ENCODE peak calls at places on chromosomes 3 and 15, in nine cellular contexts. One of them, this sample, is unnamed.

GRCh38 chr15:28114114-28114455 is 15.0 kb upstream of the OCA2 start:
- DNase-seq in progenitor cell of endocrine pancreas: no peak
- DNase-seq in epithelial cell of esophagus: no peak
- DNase-seq in Panc1: no peak
- DNase-seq in HFF-Myc: no peak
- DNase-seq in AG09309: no peak
- DNase-seq in CD8-positive, alpha-beta T cell: no peak
- DNase-seq in breast epithelium: no peak
- DNase-seq in Calu3: no peak
- DNase-seq in this sample: no peak

GRCh38 chr3:139664958-139665357 is 12.8 kb downstream of the NMNAT3 start:
- DNase-seq in epithelial cell of esophagus: no peak
- DNase-seq in CD8-positive, alpha-beta T cell: no peak
- DNase-seq in Panc1: no peak
- DNase-seq in breast epithelium: no peak
- DNase-seq in Calu3: no peak
- DNase-seq in progenitor cell of endocrine pancreas: no peak
- DNase-seq in HFF-Myc: no peak
- DNase-seq in AG09309: no peak
- DNase-seq in this sample: no peak

GRCh38 chr3:20307378-20307777 is 121.4 kb upstream of the SGO1 start:
- DNase-seq in HFF-Myc: no peak
- DNase-seq in CD8-positive, alpha-beta T cell: no peak
- DNase-seq in progenitor cell of endocrine pancreas: no peak
- DNase-seq in breast epithelium: no peak
- DNase-seq in Calu3: no peak
- DNase-seq in epithelial cell of esophagus: no peak
- DNase-seq in AG09309: no peak
- DNase-seq in Panc1: no peak
- DNase-seq in this sample: no peak

GRCh38 chr3:56119575-56120349 is 348.5 kb downstream of the ERC2 start:
- DNase-seq in CD8-positive, alpha-beta T cell: no peak
- DNase-seq in Panc1: no peak
- DNase-seq in breast epithelium: no peak
- DNase-seq in HFF-Myc: no peak
- DNase-seq in Calu3: no peak
- DNase-seq in epithelial cell of esophagus: peak
- DNase-seq in progenitor cell of endocrine pancreas: no peak
- DNase-seq in AG09309: peak
- DNase-seq in this sample: no peak

GRCh38 chr15:81398910-81399551 is 25.0 kb upstream of the TMC3 start:
- DNase-seq in AG09309: peak
- DNase-seq in breast epithelium: no peak
- DNase-seq in CD8-positive, alpha-beta T cell: no peak
- DNase-seq in Calu3: no peak
- DNase-seq in epithelial cell of esophagus: peak
- DNase-seq in HFF-Myc: no peak
- DNase-seq in progenitor cell of endocrine pancreas: no peak
- DNase-seq in Panc1: no peak
- DNase-seq in this sample: no peak

GRCh38 chr15:74768771-74769342 is 13.0 kb upstream of the CSK start:
- DNase-seq in Calu3: peak
- DNase-seq in progenitor cell of endocrine pancreas: peak
- DNase-seq in HFF-Myc: no peak
- DNase-seq in CD8-positive, alpha-beta T cell: no peak
- DNase-seq in epithelial cell of esophagus: peak
- DNase-seq in AG09309: no peak
- DNase-seq in breast epithelium: peak
- DNase-seq in Panc1: no peak
- DNase-seq in this sample: no peak

GRCh38 chr3:139020868-139021234 is at the start of gene PRR23B:
- DNase-seq in HFF-Myc: no peak
- DNase-seq in breast epithelium: no peak
- DNase-seq in progenitor cell of endocrine pancreas: no peak
- DNase-seq in CD8-positive, alpha-beta T cell: no peak
- DNase-seq in Panc1: no peak
- DNase-seq in AG09309: no peak
- DNase-seq in epithelial cell of esophagus: no peak
- DNase-seq in Calu3: no peak
- DNase-seq in this sample: no peak

GRCh38 chr3:119315600-119316312 is 21.6 kb downstream of the ARHGAP31 start:
- DNase-seq in progenitor cell of endocrine pancreas: no peak
- DNase-seq in Calu3: no peak
- DNase-seq in Panc1: no peak
- DNase-seq in AG09309: peak
- DNase-seq in HFF-Myc: no peak
- DNase-seq in epithelial cell of esophagus: no peak
- DNase-seq in breast epithelium: no peak
- DNase-seq in CD8-positive, alpha-beta T cell: no peak
- DNase-seq in this sample: no peak

GRCh38 chr3:138186803-138187295 is 252 bp upstream of the ARMC8 start:
- DNase-seq in AG09309: no peak
- DNase-seq in progenitor cell of endocrine pancreas: peak
- DNase-seq in HFF-Myc: no peak
- DNase-seq in CD8-positive, alpha-beta T cell: peak
- DNase-seq in epithelial cell of esophagus: peak
- DNase-seq in Calu3: peak
- DNase-seq in breast epithelium: peak
- DNase-seq in Panc1: no peak
- DNase-seq in this sample: peak

GRCh38 chr15:90000175-90000923 is 775 bp upstream of the ZNF710 start:
- DNase-seq in Calu3: no peak
- DNase-seq in progenitor cell of endocrine pancreas: peak
- DNase-seq in breast epithelium: no peak
- DNase-seq in epithelial cell of esophagus: peak
- DNase-seq in AG09309: no peak
- DNase-seq in CD8-positive, alpha-beta T cell: no peak
- DNase-seq in Panc1: no peak
- DNase-seq in HFF-Myc: no peak
- DNase-seq in this sample: no peak

GRCh38 chr3:14588713-14589112 is 48.6 kb upstream of the GRIP2 start:
- DNase-seq in AG09309: no peak
- DNase-seq in HFF-Myc: no peak
- DNase-seq in CD8-positive, alpha-beta T cell: no peak
- DNase-seq in breast epithelium: no peak
- DNase-seq in Panc1: no peak
- DNase-seq in epithelial cell of esophagus: no peak
- DNase-seq in Calu3: no peak
- DNase-seq in progenitor cell of endocrine pancreas: no peak
- DNase-seq in this sample: no peak

GRCh38 chr3:159534496-159534895 is 454.1 kb upstream of the IL12A start:
- DNase-seq in progenitor cell of endocrine pancreas: no peak
- DNase-seq in CD8-positive, alpha-beta T cell: no peak
- DNase-seq in breast epithelium: no peak
- DNase-seq in HFF-Myc: no peak
- DNase-seq in AG09309: no peak
- DNase-seq in Calu3: no peak
- DNase-seq in Panc1: no peak
- DNase-seq in epithelial cell of esophagus: no peak
- DNase-seq in this sample: no peak

GRCh38 chr15:31042731-31043130 is 51.3 kb upstream of the MTMR10 start:
- DNase-seq in Panc1: no peak
- DNase-seq in AG09309: no peak
- DNase-seq in HFF-Myc: no peak
- DNase-seq in epithelial cell of esophagus: no peak
- DNase-seq in Calu3: no peak
- DNase-seq in breast epithelium: no peak
- DNase-seq in progenitor cell of endocrine pancreas: no peak
- DNase-seq in CD8-positive, alpha-beta T cell: no peak
- DNase-seq in this sample: no peak

GRCh38 chr3:127817331-127817821 is 4.9 kb downstream of the MGLL start:
- DNase-seq in AG09309: no peak
- DNase-seq in CD8-positive, alpha-beta T cell: no peak
- DNase-seq in progenitor cell of endocrine pancreas: no peak
- DNase-seq in Calu3: peak
- DNase-seq in breast epithelium: no peak
- DNase-seq in epithelial cell of esophagus: peak
- DNase-seq in HFF-Myc: no peak
- DNase-seq in Panc1: peak
- DNase-seq in this sample: no peak

GRCh38 chr3:153958635-153959320 is 162.4 kb upstream of the ARHGEF26 start:
- DNase-seq in CD8-positive, alpha-beta T cell: no peak
- DNase-seq in breast epithelium: no peak
- DNase-seq in epithelial cell of esophagus: no peak
- DNase-seq in AG09309: no peak
- DNase-seq in HFF-Myc: no peak
- DNase-seq in Panc1: no peak
- DNase-seq in Calu3: no peak
- DNase-seq in progenitor cell of endocrine pancreas: no peak
- DNase-seq in this sample: no peak

GRCh38 chr15:59124261-59124660 is 19.3 kb downstream of the CCNB2 start:
- DNase-seq in breast epithelium: no peak
- DNase-seq in AG09309: no peak
- DNase-seq in CD8-positive, alpha-beta T cell: no peak
- DNase-seq in Panc1: no peak
- DNase-seq in progenitor cell of endocrine pancreas: no peak
- DNase-seq in epithelial cell of esophagus: peak
- DNase-seq in Calu3: no peak
- DNase-seq in HFF-Myc: no peak
- DNase-seq in this sample: no peak

GRCh38 chr3:9866639-9867038 is 13.4 kb downstream of the CIDEC start:
- DNase-seq in epithelial cell of esophagus: peak
- DNase-seq in breast epithelium: no peak
- DNase-seq in progenitor cell of endocrine pancreas: no peak
- DNase-seq in HFF-Myc: no peak
- DNase-seq in CD8-positive, alpha-beta T cell: no peak
- DNase-seq in Calu3: no peak
- DNase-seq in Panc1: no peak
- DNase-seq in AG09309: no peak
- DNase-seq in this sample: no peak

GRCh38 chr3:90055721-90056120 is 948.3 kb downstream of the EPHA3 start:
- DNase-seq in Panc1: no peak
- DNase-seq in HFF-Myc: no peak
- DNase-seq in CD8-positive, alpha-beta T cell: no peak
- DNase-seq in breast epithelium: no peak
- DNase-seq in progenitor cell of endocrine pancreas: no peak
- DNase-seq in Calu3: no peak
- DNase-seq in AG09309: no peak
- DNase-seq in epithelial cell of esophagus: no peak
- DNase-seq in this sample: no peak

GRCh38 chr3:45003859-45004258 is 22.2 kb upstream of the CLEC3B start:
- DNase-seq in Panc1: no peak
- DNase-seq in progenitor cell of endocrine pancreas: no peak
- DNase-seq in epithelial cell of esophagus: no peak
- DNase-seq in AG09309: no peak
- DNase-seq in breast epithelium: no peak
- DNase-seq in HFF-Myc: no peak
- DNase-seq in CD8-positive, alpha-beta T cell: no peak
- DNase-seq in Calu3: no peak
- DNase-seq in this sample: no peak

GRCh38 chr3:170180952-170181876 is at the start of gene PHC3:
- DNase-seq in progenitor cell of endocrine pancreas: peak
- DNase-seq in breast epithelium: peak
- DNase-seq in epithelial cell of esophagus: peak
- DNase-seq in Panc1: peak
- DNase-seq in CD8-positive, alpha-beta T cell: peak
- DNase-seq in Calu3: peak
- DNase-seq in HFF-Myc: peak
- DNase-seq in AG09309: peak
- DNase-seq in this sample: peak
- TF ChIP-seq CTCF in progenitor cell of endocrine pancreas: no peak
- TF ChIP-seq CTCF in breast epithelium: peak
- TF ChIP-seq CTCF in epithelial cell of esophagus: peak
- TF ChIP-seq CTCF in Panc1: no peak
- TF ChIP-seq CTCF in CD8-positive, alpha-beta T cell: no peak
- TF ChIP-seq CTCF in Calu3: no peak
- TF ChIP-seq CTCF in HFF-Myc: no peak
- TF ChIP-seq CTCF in AG09309: no peak
- TF ChIP-seq CTCF in this sample: no peak

GRCh38 chr15:85579957-85580694 is 199.7 kb downstream of the AKAP13 start:
- DNase-seq in HFF-Myc: no peak
- DNase-seq in epithelial cell of esophagus: no peak
- DNase-seq in breast epithelium: no peak
- DNase-seq in progenitor cell of endocrine pancreas: no peak
- DNase-seq in Calu3: peak
- DNase-seq in AG09309: no peak
- DNase-seq in Panc1: no peak
- DNase-seq in CD8-positive, alpha-beta T cell: no peak
- DNase-seq in this sample: no peak
- TF ChIP-seq CTCF in HFF-Myc: no peak
- TF ChIP-seq CTCF in epithelial cell of esophagus: no peak
- TF ChIP-seq CTCF in breast epithelium: no peak
- TF ChIP-seq CTCF in progenitor cell of endocrine pancreas: no peak
- TF ChIP-seq CTCF in Calu3: no peak
- TF ChIP-seq CTCF in AG09309: no peak
- TF ChIP-seq CTCF in Panc1: no peak
- TF ChIP-seq CTCF in CD8-positive, alpha-beta T cell: no peak
- TF ChIP-seq CTCF in this sample: no peak

DNA sequence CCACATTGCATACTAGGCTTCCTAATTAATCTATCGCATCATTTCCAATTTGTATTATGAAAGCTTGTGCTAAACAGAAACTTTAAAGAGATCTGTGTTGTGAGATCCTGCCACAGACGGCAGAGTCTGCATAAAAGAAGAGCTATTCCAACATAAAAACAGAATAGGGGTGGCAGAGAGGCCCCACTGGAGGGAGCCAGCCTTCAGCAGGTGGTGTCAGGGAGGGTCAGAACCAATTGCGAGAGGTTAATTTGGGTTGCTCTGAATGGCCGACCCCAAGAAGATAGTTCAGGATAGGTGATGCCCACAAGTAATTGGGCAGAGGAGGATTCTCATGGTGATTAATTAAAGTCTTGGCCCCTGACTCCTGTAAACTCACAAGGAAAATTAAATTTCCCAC is 74.8 kb downstream of the DCLK3 start:
- DNase-seq in CD8-positive, alpha-beta T cell: no peak
- DNase-seq in breast epithelium: no peak
- DNase-seq in Panc1: no peak
- DNase-seq in progenitor cell of endocrine pancreas: no peak
- DNase-seq in epithelial cell of esophagus: no peak
- DNase-seq in AG09309: no peak
- DNase-seq in Calu3: no peak
- DNase-seq in HFF-Myc: no peak
- DNase-seq in this sample: no peak
- TF ChIP-seq CTCF in CD8-positive, alpha-beta T cell: no peak
- TF ChIP-seq CTCF in breast epithelium: no peak
- TF ChIP-seq CTCF in Panc1: no peak
- TF ChIP-seq CTCF in progenitor cell of endocrine pancreas: no peak
- TF ChIP-seq CTCF in epithelial cell of esophagus: no peak
- TF ChIP-seq CTCF in AG09309: no peak
- TF ChIP-seq CTCF in Calu3: no peak
- TF ChIP-seq CTCF in HFF-Myc: no peak
- TF ChIP-seq CTCF in this sample: no peak

DNA sequence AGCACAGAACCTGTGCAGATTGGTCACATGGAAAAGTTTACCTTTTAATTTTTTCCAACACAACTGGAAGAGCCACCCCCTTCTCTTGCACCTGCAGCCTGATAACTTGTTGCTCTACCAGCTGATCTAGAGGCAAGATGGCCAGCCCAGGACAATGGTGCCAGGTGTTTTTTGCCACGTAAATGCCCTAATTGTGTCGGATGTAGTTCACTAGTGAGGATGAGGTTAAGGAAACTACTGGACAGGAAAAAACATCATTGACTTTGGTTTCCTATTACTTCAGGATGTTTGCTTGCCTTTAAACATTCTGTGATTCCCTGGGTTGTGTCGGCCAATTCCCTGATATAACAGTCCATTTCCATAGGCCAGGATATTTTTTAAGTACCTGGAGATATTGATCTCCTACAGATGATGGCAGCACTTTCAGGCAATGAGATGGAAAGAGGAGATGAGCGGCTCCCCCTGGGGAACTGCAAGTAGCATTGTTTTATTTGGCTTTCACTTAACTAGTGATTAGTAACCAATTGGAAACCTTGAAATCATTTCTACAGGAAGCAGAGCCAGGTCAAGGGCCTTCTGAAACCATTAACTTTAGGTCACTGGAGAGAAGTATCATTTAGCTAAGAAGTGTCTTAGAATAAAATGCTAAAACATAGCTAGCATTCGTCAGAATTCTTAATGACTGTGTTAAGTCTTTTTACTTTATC is 72.5 kb downstream of the OSBPL10 start:
- DNase-seq in HFF-Myc: no peak
- DNase-seq in CD8-positive, alpha-beta T cell: no peak
- DNase-seq in AG09309: no peak
- DNase-seq in Calu3: peak
- DNase-seq in Panc1: no peak
- DNase-seq in progenitor cell of endocrine pancreas: no peak
- DNase-seq in epithelial cell of esophagus: peak
- DNase-seq in breast epithelium: no peak
- DNase-seq in this sample: no peak
- TF ChIP-seq CTCF in HFF-Myc: peak
- TF ChIP-seq CTCF in CD8-positive, alpha-beta T cell: no peak
- TF ChIP-seq CTCF in AG09309: peak
- TF ChIP-seq CTCF in Calu3: no peak
- TF ChIP-seq CTCF in Panc1: peak
- TF ChIP-seq CTCF in progenitor cell of endocrine pancreas: no peak
- TF ChIP-seq CTCF in epithelial cell of esophagus: peak
- TF ChIP-seq CTCF in breast epithelium: no peak
- TF ChIP-seq CTCF in this sample: no peak

This sample was measured in type B pancreatic cell.